ENCODE peak calls at places on chromosomes 3 and 15, in four cellular contexts. Q is K562, Y is HepG2, C is WTC11. I is an unnamed sample.

GRCh38 chr3:52847726-52848125 is 12.9 kb upstream of the MUSTN1 start:
- DNase-seq in Q (no peak), Y (no peak), C (no peak), I (no peak)

GRCh38 chr3:16768956-16769355 is 115.8 kb upstream of the PLCL2 start:
- DNase-seq in Q (no peak), Y (no peak), C (no peak), I (no peak)

GRCh38 chr3:142273501-142273900 is 48.1 kb upstream of the GK5 start:
- DNase-seq in Q (no peak), Y (no peak), C (no peak), I (no peak)

GRCh38 chr15:94056314-94056713 is 175.0 kb upstream of the MCTP2 start:
- DNase-seq in Q (no peak), Y (no peak), C (no peak), I (no peak)

GRCh38 chr3:14991148-14991742 is 43.9 kb downstream of the NR2C2 start:
- DNase-seq in Q (no peak), Y (no peak), C (no peak), I (no peak)

GRCh38 chr3:52084954-52085730 is 28.8 kb upstream of the DUSP7 start:
- DNase-seq in Q (no peak), Y (no peak), C (peak; percentile 46), I (no peak)

GRCh38 chr3:55911256-55911655 is 424.1 kb upstream of the WNT5A start:
- DNase-seq in Q (no peak), Y (no peak), C (no peak), I (no peak)

GRCh38 chr15:90598053-90598577 is 68.4 kb downstream of the CRTC3 start:
- DNase-seq in Q (peak; percentile 91), Y (peak; percentile 40), C (peak; percentile 50), I (peak; percentile 46)

GRCh38 chr3:53775834-53776251 is 70.4 kb downstream of the CHDH start:
- DNase-seq in Q (no peak), Y (no peak), C (no peak), I (no peak)

GRCh38 chr3:116000315-116000714 is 377.0 kb downstream of the GAP43 start:
- DNase-seq in Q (peak; percentile 76), Y (peak; percentile 20), C (no peak), I (peak; percentile 37)

GRCh38 chr3:52507359-52507758 is 12.2 kb downstream of the STAB1 start:
- DNase-seq in Q (no peak), Y (peak; percentile 63), C (no peak), I (no peak)

GRCh38 chr3:55534876-55535275 is 47.8 kb upstream of the WNT5A start:
- DNase-seq in Q (no peak), Y (no peak), C (no peak), I (no peak)

GRCh38 chr15:25059698-25060471 is 105.1 kb downstream of the SNRPN start:
- DNase-seq in Q (no peak), Y (no peak), C (no peak), I (no peak)

GRCh38 chr3:83873550-83873949 is 1085.2 kb upstream of the CADM2 start:
- DNase-seq in Q (no peak), Y (no peak), C (no peak), I (no peak)

GRCh38 chr3:137121704-137122314 is 164.0 kb downstream of the IL20RB start:
- DNase-seq in Q (peak; percentile 34), Y (peak; percentile 31), C (peak; percentile 58), I (peak; percentile 8)

GRCh38 chr3:51283421-51283820 is 101.7 kb upstream of the MANF start:
- DNase-seq in Q (no peak), Y (no peak), C (no peak), I (no peak)

GRCh38 chr15:65285291-65286068 is 1.2 kb downstream of the PARP16 start:
- DNase-seq in Q (no peak), Y (no peak), C (no peak), I (no peak)

GRCh38 chr3:125374501-125374995 is 577 bp downstream of the ZNF148 start:
- DNase-seq in Q (peak; percentile 48), Y (peak; percentile 43), C (peak; percentile 49), I (no peak)

GRCh38 chr3:38002291-38002876 is 11.8 kb downstream of the VILL start:
- DNase-seq in Q (no peak), Y (no peak), C (peak; percentile 3), I (no peak)

GRCh38 chr3:96266395-96267187 is 547.8 kb upstream of the EPHA6 start:
- DNase-seq in Q (no peak), Y (peak; percentile 23), C (no peak), I (no peak)

GRCh38 chr3:67109651-67110204 is 111.6 kb downstream of the KBTBD8 start:
- DNase-seq in Q (peak; percentile 17), Y (peak; percentile 46), C (no peak), I (no peak)

GRCh38 chr3:64399205-64399800 is 174.0 kb upstream of the PRICKLE2 start:
- DNase-seq in Q (peak; percentile 11), Y (peak; percentile 21), C (peak; percentile 20), I (no peak)

GRCh38 chr3:105812194-105812586 is 56.6 kb downstream of the CBLB start:
- DNase-seq in Q (no peak), Y (no peak), C (no peak), I (no peak)

GRCh38 chr15:74463634-74464033 is 2.7 kb upstream of the UBL7 start:
- DNase-seq in Q (no peak), Y (no peak), C (no peak), I (no peak)

DNA sequence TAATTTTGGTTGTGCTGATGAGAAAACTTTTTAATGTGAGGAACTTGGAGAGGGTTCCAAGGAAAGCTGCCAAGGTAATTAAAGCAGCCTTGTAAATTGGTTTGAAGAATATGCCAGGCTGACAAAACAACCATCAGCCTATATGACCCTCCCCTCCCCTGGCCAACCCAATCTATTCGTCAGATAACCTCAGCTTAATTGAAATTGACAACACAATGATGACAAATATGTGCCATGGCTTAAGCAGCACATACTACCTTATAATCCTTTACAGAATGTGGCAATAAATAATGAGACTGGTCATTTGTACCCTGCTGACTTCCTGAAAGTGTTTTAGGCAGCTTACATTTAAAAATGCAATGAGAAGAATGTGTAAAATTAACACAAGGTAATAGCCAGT is 118.2 kb downstream of the EFHB start:
- DNase-seq in Q (no peak), Y (no peak), C (no peak), I (no peak)
- TF ChIP-seq CBFB in Q (no peak), Y (no peak), C (no peak), I (no peak)

DNA sequence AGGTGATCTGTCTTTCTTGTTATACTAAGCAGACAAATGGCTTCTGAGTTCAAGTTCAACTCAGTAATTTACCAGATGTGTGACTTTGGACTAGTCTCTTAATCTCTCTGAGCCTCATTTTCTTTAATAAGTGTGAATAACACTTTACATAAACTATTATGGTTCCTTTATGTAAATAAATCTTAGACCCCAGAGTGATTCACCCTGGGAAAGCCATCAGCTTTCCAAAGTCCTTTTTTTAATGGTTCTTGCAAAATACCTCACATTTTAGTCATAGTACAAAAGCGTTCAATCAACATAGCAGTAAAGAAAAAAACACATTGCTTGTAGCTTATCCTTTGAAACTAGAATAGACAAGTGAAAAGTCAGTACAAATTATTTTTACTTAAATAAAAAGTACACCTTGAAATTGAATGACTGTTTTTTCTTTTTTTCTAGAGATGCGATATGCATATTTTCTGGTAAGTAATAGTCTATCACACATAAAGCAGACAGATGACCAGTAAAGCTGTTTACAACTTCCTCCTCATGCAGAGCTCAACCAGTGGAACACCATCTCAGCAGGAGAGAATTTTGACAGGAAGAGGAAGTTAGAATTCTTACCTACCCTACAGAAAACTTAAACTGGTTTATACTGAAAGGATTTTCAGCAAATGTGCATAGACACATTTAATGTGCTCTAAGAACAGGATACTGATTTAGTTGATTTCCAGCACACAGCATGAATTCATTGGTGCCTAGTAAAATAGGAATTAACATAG is 123.0 kb upstream of the AGBL1 start:
- DNase-seq in Q (no peak), Y (no peak), C (no peak), I (no peak)
- TF ChIP-seq CBFB in Q (no peak), Y (no peak), C (no peak), I (no peak)

DNA sequence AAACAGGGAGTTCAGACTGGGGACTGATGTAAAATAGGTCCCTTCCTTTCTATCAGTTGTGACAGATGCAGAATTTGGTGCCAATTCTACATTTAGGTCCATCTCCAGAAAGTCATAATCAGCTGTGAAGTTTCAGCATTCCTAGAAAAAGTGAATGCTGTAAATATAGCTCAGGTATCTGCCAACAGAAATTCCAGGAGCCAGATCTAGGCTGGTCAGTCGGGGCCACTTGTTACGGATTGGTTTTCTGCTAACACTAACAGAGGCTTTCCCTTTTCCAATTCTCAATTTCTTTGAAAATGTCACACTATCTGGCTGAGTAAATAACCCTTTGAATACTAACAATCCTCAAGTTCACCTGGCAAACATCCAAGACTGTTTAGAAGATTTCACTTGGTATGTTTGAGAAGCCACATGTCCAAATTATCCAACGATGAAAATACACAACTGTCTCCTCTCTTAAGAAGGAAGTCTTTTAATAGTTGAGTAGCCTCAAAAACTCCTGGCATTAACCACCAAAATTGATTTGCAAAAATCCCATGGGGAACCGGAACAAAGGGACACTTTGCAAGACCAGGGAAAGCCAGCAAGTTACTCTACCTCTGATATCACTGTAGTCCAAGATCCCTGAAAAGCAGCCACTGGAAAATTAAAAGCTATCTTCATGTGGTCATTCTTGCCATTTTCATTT is 222.2 kb downstream of the ZMAT3 start:
- DNase-seq in Q (no peak), Y (no peak), C (no peak), I (no peak)
- TF ChIP-seq CBFB in Q (no peak), Y (no peak), C (no peak), I (no peak)

GRCh38 chr3:72080101-72080500 is 295.2 kb upstream of the PROK2 start:
- DNase-seq in Q (no peak), Y (no peak), C (no peak), I (no peak)

GRCh38 chr3:72081456-72081855 is 296.5 kb upstream of the PROK2 start:
- DNase-seq in Q (no peak), Y (no peak), C (no peak), I (no peak)

GRCh38 chr3:72082776-72083477 is 298.0 kb upstream of the PROK2 start:
- DNase-seq in Q (peak; percentile 32), Y (no peak), C (no peak), I (no peak)

GRCh38 chr3:72080800-72081199 is 295.9 kb upstream of the PROK2 start:
- DNase-seq in Q (peak; percentile 58), Y (no peak), C (no peak), I (no peak)

DNA sequence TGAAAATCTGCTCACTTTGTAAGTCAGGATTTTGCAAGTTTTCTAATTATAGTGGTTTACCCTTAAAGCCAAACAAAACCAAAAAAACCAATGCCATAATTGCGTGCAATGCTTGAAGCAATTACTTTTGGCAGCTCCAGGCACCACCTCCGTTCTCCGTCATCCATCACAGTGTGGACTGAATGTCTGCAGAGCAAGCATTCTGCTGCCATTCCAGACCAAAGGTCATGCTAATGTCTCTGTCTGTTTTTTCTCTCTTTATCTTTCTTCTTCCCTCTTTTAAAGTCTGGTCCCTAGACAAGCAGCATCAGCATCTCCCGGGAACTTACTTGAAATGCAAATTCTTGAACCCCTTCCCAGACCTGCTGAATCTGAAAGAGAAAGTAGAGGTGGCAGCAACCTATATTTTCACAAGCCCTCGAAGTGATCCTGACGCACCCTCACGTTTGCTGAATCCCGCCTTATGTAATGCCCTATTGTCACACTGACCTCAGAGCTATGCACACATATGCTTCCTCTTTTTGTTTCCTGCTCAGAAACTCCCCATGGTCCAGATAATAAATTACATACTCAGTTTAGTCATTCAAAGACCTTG is 297.3 kb upstream of the PROK2 start:
- DNase-seq in Q (no peak), Y (no peak), C (no peak), I (peak; percentile 80)
- TF ChIP-seq CBFB in Q (no peak), Y (no peak), C (no peak), I (peak; percentile 43)

GRCh38 chr15:98441599-98441998 is 206.7 kb upstream of the IGF1R start:
- DNase-seq in Q (no peak), Y (no peak), C (no peak), I (no peak)
- TF ChIP-seq CBFB in Q (no peak), Y (no peak), C (no peak), I (no peak)